ENCODE peak calls at places on chromosomes 16 and 17, in four cellular contexts. W is K562, B is HepG2, P is GM12878. T is an unnamed sample.

GRCh38 chr17:81439926-81440450 is 44.7 kb downstream of the BAHCC1 start:
- DNase-seq in W (no peak), P (no peak), B (no peak), T (no peak)

GRCh38 chr16:65012357-65012756 is 109.5 kb downstream of the CDH11 start:
- DNase-seq in B (no peak), W (no peak), P (no peak), T (no peak)

GRCh38 chr17:47618416-47618815 is 31.3 kb upstream of the KPNB1 start:
- DNase-seq in B (peak; percentile 17), W (no peak), P (no peak), T (peak; percentile 59)

GRCh38 chr16:61792194-61792904 is 243.9 kb downstream of the CDH8 start:
- DNase-seq in W (no peak), P (no peak), B (no peak), T (no peak)

GRCh38 chr16:72371307-72372081 is 199.5 kb upstream of the PMFBP1 start:
- DNase-seq in P (no peak), W (no peak), B (no peak), T (peak; percentile 70)

GRCh38 chr17:29066053-29066452 is 23.1 kb downstream of the PIPOX start:
- DNase-seq in W (no peak), P (no peak), B (no peak), T (no peak)

GRCh38 chr17:27294689-27295630 is 1.0 kb downstream of the WSB1 start:
- DNase-seq in B (peak; percentile 31), W (peak; percentile 74), P (peak; percentile 66), T (peak; percentile 87)

GRCh38 chr16:53913082-53913870 is 209.3 kb downstream of the FTO start:
- DNase-seq in B (no peak), P (no peak), W (no peak), T (no peak)

GRCh38 chr17:64081802-64082799 is 47.8 kb downstream of the ERN1 start:
- DNase-seq in P (peak; percentile 72), B (peak; percentile 93), W (peak; percentile 60), T (no peak)

GRCh38 chr16:57786632-57787518 is 15.4 kb downstream of the KIFC3 start:
- DNase-seq in B (no peak), W (no peak), P (no peak), T (no peak)

GRCh38 chr17:39916918-39917317 is 1.5 kb downstream of the GSDMB start:
- DNase-seq in B (peak; percentile 77), W (peak; percentile 42), P (no peak), T (peak; percentile 47)

GRCh38 chr16:65200857-65201256 is 79.0 kb upstream of the CDH11 start:
- DNase-seq in P (no peak), B (no peak), W (no peak), T (no peak)

GRCh38 chr16:4487955-4488481 is 11.8 kb downstream of the HMOX2 start:
- DNase-seq in B (no peak), P (no peak), W (no peak), T (no peak)

GRCh38 chr16:30949655-30950515 is 1.0 kb downstream of the ORAI3 start:
- DNase-seq in W (peak; percentile 82), B (peak; percentile 92), P (peak; percentile 71), T (peak; percentile 76)

GRCh38 chr17:40453881-40454630 is 10.8 kb downstream of the IGFBP4 start:
- DNase-seq in W (no peak), B (no peak), P (no peak), T (no peak)

GRCh38 chr16:50204426-50205108 is 51.5 kb downstream of the TENT4B start:
- DNase-seq in B (no peak), P (no peak), W (no peak), T (no peak)

GRCh38 chr16:75108792-75109731 is 7.5 kb downstream of the LDHD start:
- DNase-seq in B (no peak), P (peak; percentile 62), W (no peak), T (no peak)

GRCh38 chr16:67216612-67217490 is 10.1 kb upstream of the TMEM208 start:
- DNase-seq in P (no peak), W (peak; percentile 77), B (no peak), T (no peak)

GRCh38 chr16:87384162-87384999 is 805 bp upstream of the FBXO31 start:
- DNase-seq in W (peak; percentile 45), B (peak; percentile 57), P (no peak), T (peak; percentile 79)

GRCh38 chr16:78703951-78704350 is 604.5 kb downstream of the WWOX start:
- DNase-seq in B (no peak), W (no peak), P (no peak), T (no peak)

GRCh38 chr16:75206749-75207451 is at the start of gene CTRB2:
- DNase-seq in B (no peak), W (no peak), P (no peak), T (no peak)

GRCh38 chr16:72129976-72130656 is 36.5 kb downstream of the DHX38 start:
- DNase-seq in W (no peak), B (no peak), P (no peak), T (no peak)

GRCh38 chr17:19867094-19867653 is 562 bp downstream of the ULK2 start:
- DNase-seq in B (peak; percentile 9), P (no peak), W (no peak), T (peak; percentile 85)

GRCh38 chr16:86680137-86680536 is 101.8 kb downstream of the FOXL1 start:
- DNase-seq in P (no peak), B (no peak), W (no peak), T (no peak)

GRCh38 chr16:64626771-64627170 is 495.1 kb downstream of the CDH11 start:
- DNase-seq in W (no peak), B (no peak), P (no peak), T (no peak)

GRCh38 chr17:72258711-72259110 is 137.9 kb downstream of the SOX9 start:
- DNase-seq in B (no peak), P (no peak), W (no peak), T (no peak)

GRCh38 chr16:19001788-19002187 is 18.1 kb downstream of the TMC7 start:
- DNase-seq in W (no peak), P (no peak), B (no peak), T (no peak)

GRCh38 chr17:56681561-56682266 is 88.2 kb downstream of the NOG start:
- DNase-seq in B (no peak), P (no peak), W (no peak), T (no peak)

GRCh38 chr17:65531508-65532431 is 29.7 kb downstream of the AXIN2 start:
- DNase-seq in B (no peak), W (no peak), P (no peak), T (peak; percentile 60)

GRCh38 chr16:56353054-56353921 is 72.1 kb downstream of the AMFR start:
- DNase-seq in W (no peak), P (no peak), B (no peak), T (no peak)

GRCh38 chr16:11916524-11917285 is 949 bp upstream of the GSPT1 start:
- DNase-seq in B (peak; percentile 99), W (peak; percentile 24), P (no peak), T (no peak)

GRCh38 chr17:57294075-57294474 is 37.8 kb downstream of the MSI2 start:
- DNase-seq in B (no peak), P (no peak), W (no peak), T (no peak)

GRCh38 chr17:31900877-31901276 is 631 bp downstream of the UTP6 start:
- DNase-seq in W (peak; percentile 35), B (peak; percentile 16), P (no peak), T (peak; percentile 31)

GRCh38 chr17:59601130-59601529 is 18.6 kb upstream of the CLTC start:
- DNase-seq in B (no peak), W (no peak), P (no peak), T (no peak)

GRCh38 chr17:27446569-27447301 is 9.5 kb upstream of the KSR1 start:
- DNase-seq in W (peak; percentile 78), P (no peak), B (no peak), T (no peak)

GRCh38 chr17:8410882-8411238 is 13.2 kb upstream of the RNF222 start:
- DNase-seq in W (no peak), B (no peak), P (no peak), T (no peak)
- H2AFZ ChIP-seq in W (no peak overlapping the region), B (no peak overlapping the region), P (no peak overlapping the region), T (peak overlapping the region; percentile 50)

GRCh38 chr17:37067555-37068111 is 118.9 kb downstream of the AATF start:
- DNase-seq in P (no peak), B (peak; percentile 65), W (peak; percentile 47), T (peak; percentile 42)
- TF ChIP-seq JUNB in P (no peak), B (peak; percentile 17), W (no peak), T (no peak)

GRCh38 chr16:10878328-10878643 is 1.3 kb downstream of the CIITA start:
- DNase-seq in P (no peak), B (no peak), W (no peak), T (peak; percentile 11)

GRCh38 chr16:10878644-10879498 is 1.9 kb downstream of the CIITA start:
- DNase-seq in P (no peak), W (no peak), B (no peak), T (peak; percentile 63)

GRCh38 chr16:10876305-10876704 is 697 bp upstream of the CIITA start:
- DNase-seq in P (no peak), W (no peak), B (no peak), T (no peak)

GRCh38 chr16:10877472-10877946 is 507 bp downstream of the CIITA start:
- DNase-seq in W (no peak), P (no peak), B (no peak), T (peak; percentile 38)

GRCh38 chr16:10876799-10877341 is at the start of gene CIITA:
- DNase-seq in B (no peak), P (peak; percentile 97), W (peak; percentile 40), T (peak; percentile 55)
- H3K27me3 ChIP-seq in B (peaks cover 8% of the 10 kb centered on the region), P (no peaks in the 10 kb centered on the region), W (peaks cover 50% of the 10 kb centered on the region), T (peaks cover 41% of the 10 kb centered on the region)

DNA sequence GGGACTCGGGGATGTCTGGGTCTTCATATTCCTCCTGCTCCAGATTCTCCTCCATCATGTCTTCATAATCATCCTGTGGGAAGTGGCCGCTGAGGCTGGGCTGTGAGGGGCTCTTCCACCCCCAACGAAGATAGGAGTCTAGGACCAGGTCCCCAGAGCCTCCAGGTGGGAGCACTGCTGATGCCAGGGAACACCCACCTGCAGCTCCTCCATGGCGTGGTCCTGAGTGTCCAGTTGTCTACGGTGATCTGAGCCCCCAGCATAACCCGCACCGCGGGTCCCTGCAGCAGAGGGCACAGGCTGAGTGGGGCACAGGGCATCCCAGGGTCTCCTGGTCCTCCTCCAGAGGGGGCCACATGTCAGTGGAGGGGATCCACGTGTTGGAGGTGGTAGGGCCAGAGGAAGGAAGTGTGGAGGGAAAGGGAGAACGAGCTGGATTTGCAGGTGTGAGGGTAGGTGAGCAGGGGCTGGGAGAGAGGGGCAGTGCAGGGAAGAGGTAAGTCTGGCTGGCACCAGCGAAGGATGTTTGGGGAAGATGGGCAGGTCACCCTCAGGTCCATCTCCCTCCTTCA is 5.2 kb downstream of the SLC4A1 start:
- DNase-seq in W (no peak), B (no peak), P (no peak), T (no peak)
- H2AFZ ChIP-seq in W (no peak overlapping the region), B (no peak overlapping the region), P (no peak overlapping the region), T (no peak overlapping the region)

GRCh38 chr16:1327619-1327947 is 5.9 kb upstream of the BAIAP3 start:
- DNase-seq in B (no peak), W (no peak), P (no peak), T (peak; percentile 62)
- TF ChIP-seq JUNB in B (no peak), W (no peak), P (no peak), T (no peak)

GRCh38 chr17:30236297-30236624 is 764 bp upstream of the SLC6A4 start:
- DNase-seq in P (no peak), B (no peak), W (no peak), T (no peak)
- H3K27me3 ChIP-seq in P (no peaks in the 10 kb centered on the region), B (no peaks in the 10 kb centered on the region), W (peaks cover 39% of the 10 kb centered on the region), T (peaks cover 79% of the 10 kb centered on the region)

T was measured in GM23338.